ENCODE peak calls at places on chromosome 14, in four cellular contexts. W, S, P and J are unnamed samples.
A peak's percentile ranks its signal among the peaks of the same experiment; 100 is the strongest.

GRCh38 chr14:81172353-81172752 is 48.4 kb downstream of the GTF2A1 start:
- DNase-seq in W (no peak), S (peak; percentile 30), P (no peak), J (no peak)

GRCh38 chr14:24705840-24706239 is 71.8 kb upstream of the GZMB start:
- DNase-seq in W (no peak), S (no peak), P (no peak), J (no peak)

GRCh38 chr14:86935241-86935640 is 1057.7 kb downstream of the GALC start:
- DNase-seq in W (no peak), S (peak; percentile 61), P (no peak), J (no peak)

GRCh38 chr14:35699791-35700444 is 109.2 kb downstream of the RALGAPA1 start:
- DNase-seq in W (no peak), S (no peak), P (no peak), J (no peak)

GRCh38 chr14:55127491-55127951 is 1.5 kb upstream of the LGALS3 start:
- DNase-seq in W (no peak), S (peak; percentile 39), P (no peak), J (no peak)

GRCh38 chr14:61262082-61262481 is 19.1 kb downstream of the TMEM30B start:
- DNase-seq in W (no peak), S (peak; percentile 63), P (no peak), J (no peak)

GRCh38 chr14:104237651-104238423 is 99.5 kb downstream of the KIF26A start:
- DNase-seq in W (peak; percentile 18), S (no peak), P (peak; percentile 10), J (no peak)

GRCh38 chr14:96902004-96902403 is 104.8 kb downstream of the VRK1 start:
- DNase-seq in W (no peak), S (no peak), P (no peak), J (no peak)

GRCh38 chr14:96085369-96085768 is 46.2 kb downstream of the C14orf132 start:
- DNase-seq in W (no peak), S (no peak), P (no peak), J (no peak)

GRCh38 chr14:68932219-68932618 is 46.9 kb downstream of the ACTN1 start:
- DNase-seq in W (no peak), S (peak; percentile 89), P (no peak), J (no peak)

GRCh38 chr14:22266141-22266442 is 322.9 kb downstream of the DAD1 start:
- DNase-seq in W (no peak), S (peak; percentile 18), P (no peak), J (no peak)

GRCh38 chr14:105143451-105144230 is 24.9 kb downstream of the JAG2 start:
- DNase-seq in W (peak; percentile 24), S (no peak), P (no peak), J (no peak)

GRCh38 chr14:35287481-35288013 is 4.6 kb upstream of the PSMA6 start:
- DNase-seq in W (no peak), S (no peak), P (no peak), J (no peak)

GRCh38 chr14:58428011-58428807 is 690 bp downstream of the KIAA0586 start:
- DNase-seq in W (no peak), S (peak; percentile 63), P (no peak), J (peak; percentile 65)

GRCh38 chr14:105475916-105476845 is 1.6 kb downstream of the CRIP2 start:
- DNase-seq in W (peak; percentile 67), S (peak; percentile 18), P (no peak), J (peak; percentile 84)

GRCh38 chr14:68235011-68235410 is 415.4 kb downstream of the RAD51B start:
- DNase-seq in W (no peak), S (peak; percentile 78), P (no peak), J (no peak)

GRCh38 chr14:41642402-41643195 is 35.9 kb downstream of the LRFN5 start:
- DNase-seq in W (no peak), S (no peak), P (no peak), J (no peak)

GRCh38 chr14:53149656-53150319 is 3.3 kb downstream of the DDHD1 start:
- DNase-seq in W (no peak), S (no peak), P (no peak), J (no peak)

GRCh38 chr14:61140271-61140670 is 140.9 kb downstream of the TMEM30B start:
- DNase-seq in W (no peak), S (peak; percentile 37), P (no peak), J (no peak)

GRCh38 chr14:100583245-100583644 is 4.0 kb downstream of the BEGAIN start:
- DNase-seq in W (no peak), S (no peak), P (no peak), J (no peak)

GRCh38 chr14:100585448-100586152 is 1.6 kb downstream of the BEGAIN start:
- DNase-seq in W (no peak), S (no peak), P (no peak), J (no peak)

GRCh38 chr14:100586153-100586519 is 1.1 kb downstream of the BEGAIN start:
- DNase-seq in W (no peak), S (no peak), P (no peak), J (no peak)

GRCh38 chr14:100582496-100583165 is 4.6 kb downstream of the BEGAIN start:
- DNase-seq in W (no peak), S (no peak), P (no peak), J (no peak)

DNA sequence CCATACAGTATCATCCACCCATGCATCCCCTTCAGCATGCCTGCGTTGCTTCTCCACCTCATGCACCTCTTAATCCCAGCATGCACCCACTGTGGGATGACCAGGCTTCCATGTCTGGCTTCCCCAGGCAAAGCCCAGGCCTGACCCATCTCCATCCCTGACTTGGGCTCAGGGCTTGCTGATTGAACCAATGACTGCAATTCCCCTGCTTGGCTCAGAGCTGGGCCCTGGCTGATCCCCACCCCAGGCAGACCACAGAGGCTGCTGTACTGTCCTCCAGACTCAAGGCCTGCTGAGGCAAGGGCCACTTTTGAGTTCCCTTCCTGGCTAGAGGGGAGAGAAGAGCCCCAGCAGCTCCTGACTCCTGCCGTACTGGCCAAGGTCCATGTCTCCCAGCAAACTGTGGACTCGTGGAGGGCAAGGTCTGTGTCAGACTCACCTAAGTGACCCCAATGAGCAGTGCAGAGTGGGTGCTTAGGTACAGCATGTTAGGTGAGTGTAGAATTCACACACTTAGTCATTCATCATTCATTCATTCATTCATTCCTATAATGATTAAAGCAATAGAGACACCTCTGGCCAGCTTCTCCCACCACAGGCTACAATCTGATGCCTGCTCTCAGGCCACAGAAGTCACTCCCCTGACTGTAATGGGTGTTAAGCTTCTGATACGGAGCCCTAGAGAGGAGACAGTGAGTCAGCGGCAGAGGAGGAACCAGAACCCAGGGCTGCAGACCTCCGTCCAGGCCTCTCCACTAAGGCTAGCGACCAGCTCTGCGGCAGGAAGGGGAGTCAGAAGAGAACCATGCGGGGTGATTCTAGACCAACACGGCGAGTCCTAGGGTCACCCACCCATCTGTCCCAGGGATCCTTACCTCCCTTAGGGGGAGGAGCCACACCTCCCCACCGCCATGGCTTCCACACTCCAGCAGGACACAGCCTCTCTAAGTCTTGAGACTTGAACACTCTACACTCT is 2.9 kb downstream of the BEGAIN start:
- DNase-seq in W (no peak), S (no peak), P (no peak), J (no peak)
- H4K5ac ChIP-seq in W (no peak overlapping the region), S (no peak overlapping the region), P (no peak overlapping the region), J (no peak overlapping the region)

DNA sequence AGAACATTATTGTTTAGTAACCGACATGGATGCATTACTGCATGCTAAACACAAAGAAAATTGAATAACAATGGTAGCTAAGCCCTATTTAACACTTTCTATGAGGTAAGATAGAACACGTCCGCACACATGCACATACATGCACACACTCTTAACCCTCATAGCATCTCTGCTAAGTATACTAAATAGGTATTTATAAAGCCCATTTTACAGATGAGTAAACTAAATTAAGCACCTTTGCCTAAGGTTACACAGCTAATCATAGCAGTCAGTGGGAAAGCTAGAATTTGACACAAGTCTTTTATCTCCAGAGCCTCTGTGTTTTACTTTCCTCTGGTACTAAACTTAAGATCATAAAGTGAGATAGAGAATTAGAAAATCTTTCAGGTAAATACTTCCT is 435.0 kb downstream of the EGLN3 start:
- DNase-seq in W (no peak), S (no peak), P (no peak), J (no peak)
- H4K5ac ChIP-seq in W (no peak overlapping the region), S (no peak overlapping the region), P (no peak overlapping the region), J (no peak overlapping the region)

DNA sequence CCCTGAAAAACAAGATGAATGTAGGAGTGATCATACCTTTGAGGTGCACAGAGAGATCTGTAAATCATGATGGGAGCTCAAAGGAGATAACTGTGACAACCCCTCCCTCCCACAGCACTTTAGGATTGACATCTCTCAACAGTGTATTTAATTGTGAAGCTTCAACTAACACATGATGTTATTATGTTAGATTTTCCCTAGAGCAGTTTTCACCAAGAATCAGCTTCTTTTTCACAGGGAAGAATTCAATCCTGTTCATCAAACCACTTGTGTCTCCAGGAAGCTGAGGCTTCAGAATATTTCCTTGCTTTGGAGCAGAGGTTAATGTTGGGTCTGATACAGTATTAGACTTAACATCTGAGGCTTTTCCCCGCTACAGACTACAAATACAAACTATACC is 11.8 kb downstream of the RPS6KA5 start:
- DNase-seq in W (no peak), S (no peak), P (no peak), J (no peak)
- H4K5ac ChIP-seq in W (no peak overlapping the region), S (no peak overlapping the region), P (no peak overlapping the region), J (no peak overlapping the region)

DNA sequence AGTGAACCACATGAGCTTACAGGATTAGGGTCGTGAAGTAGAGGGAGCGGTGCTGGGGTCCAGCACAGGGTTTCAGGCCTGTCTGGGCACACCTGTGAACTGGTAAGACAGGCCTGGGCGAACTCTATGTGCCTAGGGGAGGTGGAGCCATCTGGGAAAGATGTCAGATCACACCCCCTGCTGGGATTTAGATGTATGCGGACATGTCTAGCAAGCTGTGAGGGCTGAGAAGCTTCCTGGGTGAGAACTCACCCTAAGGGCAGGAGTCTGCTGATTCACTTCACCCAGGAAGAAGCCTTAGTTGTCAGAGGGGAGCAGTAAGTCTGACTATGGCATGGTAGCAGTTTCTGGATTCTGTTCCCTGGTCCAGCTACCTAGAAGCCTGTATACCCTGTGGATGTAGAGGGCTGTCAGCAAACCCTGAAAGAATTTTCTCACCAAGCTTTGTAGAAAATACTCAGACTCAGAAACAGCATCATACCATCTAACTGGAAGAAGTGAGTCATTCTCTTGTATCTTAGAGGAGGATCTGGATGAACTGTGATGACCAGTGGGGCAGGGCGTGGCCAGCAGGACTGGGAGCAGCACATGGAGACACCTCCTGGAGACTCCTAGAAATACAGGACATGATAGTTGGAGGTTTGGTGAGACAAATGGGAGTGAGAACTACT is 11.2 kb upstream of the PYGL start:
- DNase-seq in W (peak; percentile 85), S (peak; percentile 96), P (no peak), J (peak; percentile 98)
- H4K5ac ChIP-seq in W (no peak overlapping the region), S (peak overlapping the region; percentile 69), P (no peak overlapping the region), J (no peak overlapping the region)

DNA sequence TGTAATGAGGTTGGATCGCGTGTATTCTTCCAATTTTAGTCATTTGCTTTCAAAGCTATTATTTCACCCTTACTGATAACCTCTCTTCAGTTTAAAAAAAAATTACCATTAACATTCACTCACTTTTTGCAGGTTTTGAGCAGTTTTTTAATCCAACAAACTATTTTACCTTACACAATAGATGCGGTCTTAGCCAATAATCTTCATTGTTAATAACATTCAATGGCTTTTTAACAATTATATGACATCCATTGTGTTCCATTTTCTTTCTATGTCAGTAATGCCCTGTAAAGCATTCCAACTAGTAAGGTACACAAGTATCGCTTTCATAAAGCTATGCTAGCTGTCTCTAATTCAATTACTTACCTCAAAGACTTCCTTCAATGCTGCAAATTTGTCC is 18.9 kb upstream of the OTX2 start:
- DNase-seq in W (no peak), S (no peak), P (no peak), J (no peak)
- H4K5ac ChIP-seq in W (no peak overlapping the region), S (no peak overlapping the region), P (no peak overlapping the region), J (no peak overlapping the region)